ENCODE peak calls at places on chromosomes 12 and 14, in ten cellular contexts. A is MCF 10A, V is cardiac muscle cell, D is bronchial epithelial cell, N is tibial nerve, C is choroid plexus epithelial cell, K is B cell, E is fibroblast of pulmonary artery, O is neural crest cell, B is heart left ventricle. L is an unnamed sample.

GRCh38 chr14:92173668-92174067 is 51.9 kb downstream of the CPSF2 start:
- DNase-seq in K (no peak), N (no peak), E (no peak), V (no peak), O (no peak), A (no peak), C (peak), B (no peak), D (no peak), L (no peak)

GRCh38 chr14:104936361-104937155 is 11.9 kb downstream of the PLD4 start:
- DNase-seq in N (peak), C (no peak), D (peak), V (no peak), B (no peak), O (no peak), E (no peak), K (no peak), A (no peak), L (peak)

GRCh38 chr12:27498159-27498558 is 25.8 kb upstream of the PPFIBP1 start:
- DNase-seq in A (no peak), D (no peak), C (no peak), B (no peak), K (no peak), E (no peak), O (no peak), N (no peak), V (no peak), L (no peak)

GRCh38 chr14:49420201-49420600 is 166.0 kb downstream of the RPS29 start:
- DNase-seq in O (no peak), D (no peak), K (no peak), V (no peak), E (no peak), B (no peak), N (no peak), A (no peak), C (no peak), L (no peak)

GRCh38 chr14:65277027-65277426 is 135.5 kb upstream of the FUT8 start:
- DNase-seq in A (peak), N (no peak), V (no peak), E (no peak), B (no peak), D (peak), C (no peak), O (no peak), K (no peak), L (no peak)

GRCh38 chr14:20808084-20808483 is 5.4 kb upstream of the RNASE1 start:
- DNase-seq in N (no peak), E (no peak), D (no peak), K (no peak), C (no peak), V (no peak), O (no peak), B (no peak), A (no peak), L (no peak)

GRCh38 chr14:34283590-34283989 is 178.4 kb downstream of the SPTSSA start:
- DNase-seq in D (no peak), E (no peak), N (no peak), V (no peak), B (no peak), O (no peak), K (no peak), C (no peak), A (no peak), L (no peak)

GRCh38 chr14:32779845-32780244 is 158.8 kb upstream of the NPAS3 start:
- DNase-seq in N (no peak), B (no peak), A (no peak), O (no peak), K (no peak), V (no peak), C (peak), D (peak), E (peak), L (no peak)

DNA sequence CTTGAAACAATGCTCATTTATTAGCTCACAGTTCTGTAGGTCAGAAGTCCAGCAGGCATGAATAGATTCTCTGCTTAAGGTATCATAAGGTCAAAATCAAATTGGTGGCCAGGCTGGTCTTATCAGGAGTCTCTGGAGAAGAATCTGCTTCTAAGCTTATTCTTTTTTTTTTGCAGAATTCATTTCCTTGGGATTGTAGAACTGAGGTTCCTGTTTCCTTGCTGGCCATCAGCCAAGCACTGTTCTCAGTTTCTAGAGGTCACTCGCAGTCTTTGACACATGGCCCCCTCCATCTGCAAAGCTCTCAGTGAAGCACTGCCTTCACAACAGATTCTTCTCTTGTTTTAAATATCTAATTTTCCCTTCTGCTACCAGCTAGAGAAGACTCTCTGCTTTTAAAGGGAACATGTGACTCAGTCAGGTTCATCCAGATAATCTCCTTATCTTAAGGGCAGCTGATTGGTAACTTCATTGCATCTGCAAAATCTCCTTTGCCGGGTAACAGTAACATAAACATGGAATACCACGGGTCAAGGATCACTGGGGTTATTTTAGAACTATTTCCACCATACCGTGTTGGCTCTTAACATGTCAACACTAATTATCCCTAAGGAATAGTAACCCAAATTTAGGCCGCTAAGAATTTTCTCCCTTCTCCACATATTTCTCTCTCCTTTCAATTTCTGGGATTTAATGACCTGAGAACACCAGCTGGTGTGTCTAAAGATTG is 25.3 kb downstream of the RHOJ start:
- DNase-seq in D (no peak), E (peak), V (no peak), A (no peak), K (no peak), B (peak), O (no peak), N (no peak), C (no peak), L (no peak)
- TF ChIP-seq CTCF in D (no peak), E (no peak), V (no peak), A (no peak), K (no peak), B (no peak), O (no peak), N (no peak), C (no peak), L (no peak)

DNA sequence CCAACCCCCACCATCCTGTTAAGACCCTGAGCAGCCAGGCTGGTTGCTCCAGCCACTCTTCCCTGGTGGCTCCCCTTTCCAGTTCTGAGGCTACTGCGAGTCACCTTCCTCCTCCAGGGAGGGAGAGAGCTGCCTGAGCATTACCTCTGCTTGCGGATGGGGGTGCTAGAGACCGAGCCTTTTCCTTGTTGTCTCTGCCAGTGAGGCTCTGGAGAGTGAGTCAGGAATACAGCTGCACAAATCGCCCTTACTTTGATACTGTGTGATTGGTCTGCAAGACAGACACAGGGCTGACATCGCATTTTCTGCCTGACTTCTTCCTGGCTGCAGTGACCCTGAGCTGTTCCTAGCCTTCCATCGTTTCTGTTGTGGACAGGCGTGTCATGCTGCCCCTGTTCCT is 94.3 kb downstream of the SLC25A47 start:
- DNase-seq in A (peak), O (peak), B (no peak), E (peak), N (no peak), D (peak), K (no peak), C (peak), V (peak), L (peak)
- TF ChIP-seq CTCF in A (peak), O (peak), B (peak), E (peak), N (peak), D (peak), K (no peak), C (peak), V (peak), L (no peak)

GRCh38 chr12:127363392-127363791 is 903.6 kb upstream of the TMEM132C start:
- DNase-seq in N (no peak), A (peak), O (peak), D (peak), E (no peak), V (peak), K (no peak), B (no peak), C (peak), L (no peak)
- TF ChIP-seq CTCF in N (no peak), A (peak), O (peak), D (peak), E (peak), V (no peak), K (no peak), B (no peak), C (peak), L (no peak)

GRCh38 chr12:109817627-109818231 is 15.5 kb downstream of the TRPV4 start:
- DNase-seq in O (no peak), A (no peak), D (no peak), C (no peak), B (no peak), E (no peak), K (no peak), N (no peak), V (no peak), L (no peak)
- TF ChIP-seq CTCF in O (no peak), A (no peak), D (no peak), C (no peak), B (no peak), E (no peak), K (no peak), N (no peak), V (no peak), L (no peak)

GRCh38 chr14:54366726-54367707 is 29.8 kb upstream of the CDKN3 start:
- DNase-seq in N (no peak), V (peak), A (peak), K (peak), O (no peak), D (peak), B (no peak), C (peak), E (peak), L (no peak)
- TF ChIP-seq CTCF in N (peak), V (peak), A (peak), K (peak), O (peak), D (peak), B (peak), C (peak), E (peak), L (peak)

L was measured in sigmoid colon.